ENCODE peak calls at places on chromosomes 1 and 21, in five cellular contexts. S is HepG2, O is A549, F is IMR-90, M is HCT116. R is an unnamed sample.

GRCh38 chr1:31687601-31688000 is 16.2 kb downstream of the COL16A1 start:
- DNase-seq in S (no peak), F (no peak), O (no peak), M (no peak), R (no peak)

GRCh38 chr1:87212431-87213125 is 116.1 kb upstream of the LMO4 start:
- DNase-seq in F (no peak), O (no peak), S (no peak), M (no peak), R (no peak)

GRCh38 chr1:166573199-166573598 is 266.1 kb upstream of the POGK start:
- DNase-seq in S (no peak), O (no peak), F (no peak), M (no peak), R (no peak)

GRCh38 chr1:8021676-8022266 is 4.3 kb downstream of the ERRFI1 start:
- DNase-seq in O (no peak), F (no peak), S (no peak), M (no peak), R (no peak)

GRCh38 chr1:60078182-60078581 is 4.6 kb upstream of the C1orf87 start:
- DNase-seq in M (no peak), S (no peak), O (no peak), F (no peak), R (no peak)

GRCh38 chr1:208174736-208175507 is 69.3 kb downstream of the PLXNA2 start:
- DNase-seq in O (no peak), M (no peak), F (peak; percentile 68), S (peak; percentile 66), R (no peak)

GRCh38 chr1:50661626-50662025 is 238.4 kb upstream of the DMRTA2 start:
- DNase-seq in F (peak; percentile 73), S (no peak), O (no peak), M (no peak), R (no peak)

GRCh38 chr1:36307601-36308330 is 1.6 kb downstream of the SH3D21 start:
- DNase-seq in O (no peak), F (no peak), S (no peak), M (no peak), R (no peak)

GRCh38 chr21:44931501-44932365 is 8.1 kb upstream of the SLX9 start:
- DNase-seq in O (no peak), F (no peak), M (no peak), S (no peak), R (no peak)

GRCh38 chr1:226697151-226697575 is 41.9 kb downstream of the ITPKB start:
- DNase-seq in S (no peak), F (peak; percentile 89), O (no peak), M (no peak), R (no peak)

GRCh38 chr1:16013220-16013907 is 4.5 kb downstream of the HSPB7 start:
- DNase-seq in M (peak; percentile 21), S (peak; percentile 60), O (no peak), F (peak; percentile 70), R (peak; percentile 84)

GRCh38 chr1:55893155-55893554 is 678.0 kb upstream of the USP24 start:
- DNase-seq in M (peak; percentile 53), O (peak; percentile 71), F (peak; percentile 61), S (peak; percentile 59), R (no peak)

GRCh38 chr1:225201447-225201846 is 226.4 kb downstream of the LBR start:
- DNase-seq in S (no peak), M (no peak), O (no peak), F (no peak), R (no peak)

GRCh38 chr1:183363967-183364366 is 54.2 kb downstream of the NMNAT2 start:
- DNase-seq in S (no peak), F (no peak), O (no peak), M (no peak), R (no peak)

GRCh38 chr1:67355745-67356424 is 48.2 kb downstream of the IL12RB2 start:
- DNase-seq in M (no peak), O (no peak), S (no peak), F (peak; percentile 71), R (no peak)

GRCh38 chr21:37342046-37342632 is 24.4 kb upstream of the DYRK1A start:
- DNase-seq in O (peak; percentile 9), S (no peak), M (no peak), F (no peak), R (no peak)

GRCh38 chr1:187390157-187390556 is 561.4 kb downstream of the PLA2G4A start:
- DNase-seq in F (peak; percentile 12), O (no peak), M (no peak), S (no peak), R (no peak)

GRCh38 chr1:12604114-12604874 is 13.7 kb downstream of the DHRS3 start:
- DNase-seq in O (peak; percentile 94), F (peak; percentile 99), M (peak; percentile 76), S (peak; percentile 95), R (no peak)

GRCh38 chr1:156144747-156145146 is 8.6 kb upstream of the SEMA4A start:
- DNase-seq in S (no peak), F (no peak), M (no peak), O (no peak), R (no peak)

GRCh38 chr1:151370211-151370911 is 2.1 kb downstream of the SELENBP1 start:
- DNase-seq in M (no peak), O (no peak), F (no peak), S (no peak), R (no peak)

GRCh38 chr1:116770625-116771024 is 16.4 kb downstream of the CD2 start:
- DNase-seq in O (no peak), M (no peak), F (no peak), S (no peak), R (no peak)

GRCh38 chr1:63691672-63692425 is 82.0 kb upstream of the ROR1 start:
- DNase-seq in O (peak; percentile 91), S (peak; percentile 71), M (peak; percentile 78), F (peak; percentile 94), R (no peak)

GRCh38 chr1:172951728-172952365 is 98.9 kb downstream of the TNFSF18 start:
- DNase-seq in F (peak; percentile 91), S (no peak), M (no peak), O (no peak), R (no peak)

GRCh38 chr1:219883400-219884332 is 44.7 kb downstream of the SLC30A10 start:
- DNase-seq in S (peak; percentile 76), F (no peak), O (no peak), M (no peak), R (no peak)

GRCh38 chr1:184621262-184621661 is 133.4 kb downstream of the EDEM3 start:
- DNase-seq in O (no peak), F (peak; percentile 83), S (no peak), M (no peak), R (no peak)

GRCh38 chr1:244341455-244342450 is 110.0 kb downstream of the ADSS2 start:
- DNase-seq in O (peak; percentile 73), F (no peak), S (peak; percentile 47), M (no peak), R (peak; percentile 66)

GRCh38 chr1:1683104-1683905 is 9.3 kb downstream of the SLC35E2B start:
- DNase-seq in M (no peak), O (no peak), F (no peak), S (no peak), R (no peak)

GRCh38 chr1:34926156-34926555 is 3.3 kb downstream of the DLGAP3 start:
- DNase-seq in M (no peak), S (no peak), O (no peak), F (no peak), R (peak; percentile 30)

DNA sequence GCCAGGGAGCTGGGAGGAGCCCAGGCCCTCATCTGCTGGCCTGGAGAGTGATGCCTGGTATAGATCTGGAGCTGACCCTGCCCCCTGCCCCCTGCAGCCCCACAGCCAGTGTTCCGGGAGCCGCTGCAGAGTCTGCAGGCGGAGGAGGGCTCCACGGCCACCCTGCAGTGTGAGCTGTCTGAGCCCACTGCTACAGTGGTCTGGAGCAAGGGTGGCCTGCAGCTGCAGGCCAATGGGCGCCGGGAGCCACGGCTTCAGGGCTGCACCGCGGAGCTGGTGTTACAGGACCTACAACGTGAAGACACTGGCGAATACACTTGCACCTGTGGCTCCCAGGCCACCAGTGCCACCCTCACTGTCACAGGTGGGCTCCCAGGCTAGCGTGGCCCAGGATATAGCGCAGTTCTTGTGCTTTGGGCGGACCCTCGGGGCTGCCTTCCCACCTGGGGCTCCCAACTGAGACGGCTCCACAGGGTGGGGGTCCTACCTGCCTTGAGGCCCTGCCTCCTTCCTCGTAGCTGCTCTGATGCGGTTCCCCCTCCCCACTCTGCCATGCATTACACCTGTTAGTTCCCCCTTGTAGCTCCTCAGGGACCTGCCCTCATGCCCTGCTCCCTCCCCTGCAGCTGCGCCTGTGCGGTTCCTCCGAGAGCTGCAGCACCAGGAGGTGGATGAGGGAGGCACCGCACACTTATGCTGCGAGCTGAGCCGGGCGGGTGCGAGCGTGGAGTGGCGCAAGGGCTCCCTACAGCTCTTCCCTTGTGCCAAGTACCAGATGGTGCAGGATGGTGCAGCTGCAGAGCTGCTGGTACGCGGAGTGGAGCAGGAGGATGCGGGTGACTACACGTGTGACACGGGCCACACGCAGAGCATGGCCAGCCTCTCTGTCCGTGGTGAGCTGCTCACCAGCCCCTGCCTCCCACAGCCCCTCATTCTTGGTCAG is 98.7 kb downstream of the OBSCN start:
- DNase-seq in S (no peak), M (no peak), O (no peak), F (no peak), R (no peak)
- TF ChIP-seq RAD21 in S (no peak), M (no peak), O (no peak), F (no peak), R (no peak)

GRCh38 chr1:27299385-27300252 is 22.3 kb upstream of the TMEM222 start:
- DNase-seq in M (no peak), O (peak; percentile 75), S (peak; percentile 53), F (peak; percentile 100), R (no peak)
- TF ChIP-seq RAD21 in M (no peak), O (no peak), S (no peak), F (peak; percentile 25), R (no peak)

GRCh38 chr21:42983102-42983501 is 8.7 kb downstream of the PKNOX1 start:
- DNase-seq in S (no peak), M (no peak), F (peak; percentile 57), O (no peak), R (no peak)

GRCh38 chr21:42981862-42982261 is 7.5 kb downstream of the PKNOX1 start:
- DNase-seq in M (no peak), S (no peak), F (no peak), O (no peak), R (no peak)

GRCh38 chr21:42983869-42984268 is 9.5 kb downstream of the PKNOX1 start:
- DNase-seq in M (no peak), S (no peak), F (no peak), O (no peak), R (no peak)

GRCh38 chr21:42980312-42980958 is 6.1 kb downstream of the PKNOX1 start:
- DNase-seq in F (no peak), S (no peak), O (no peak), M (no peak), R (no peak)

DNA sequence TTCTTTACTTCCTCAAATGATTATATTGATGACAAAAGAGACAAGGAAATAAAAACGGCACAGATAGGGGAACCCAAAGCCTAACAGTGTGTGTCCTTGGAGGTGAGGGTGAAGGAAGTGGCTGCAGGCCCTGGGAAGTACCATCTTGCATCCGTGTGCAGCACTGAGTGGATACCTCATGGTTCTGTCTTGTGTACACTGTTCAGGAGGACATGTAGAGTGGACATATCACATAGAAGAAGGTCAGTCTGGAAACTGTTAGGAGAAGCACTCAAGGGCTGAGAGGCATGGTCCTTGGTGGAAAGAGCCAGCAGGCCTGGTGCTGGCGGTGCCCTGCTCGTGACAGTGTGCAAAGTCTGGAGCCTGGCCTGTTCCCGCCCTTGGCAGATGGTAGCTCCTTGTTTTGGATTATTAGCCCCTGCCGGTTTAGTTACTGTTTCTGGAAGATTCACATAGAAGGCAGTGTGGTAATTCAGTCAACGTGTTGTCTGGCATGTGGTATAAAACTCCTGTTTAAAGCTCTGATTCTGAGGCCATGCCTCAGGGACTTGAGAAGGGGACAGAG is 6.7 kb downstream of the PKNOX1 start:
- DNase-seq in S (no peak), F (no peak), M (no peak), O (no peak), R (no peak)
- TF ChIP-seq RAD21 in S (no peak), F (no peak), M (no peak), O (no peak), R (no peak)

GRCh38 chr1:17711962-17712361 is 43.2 kb upstream of the ACTL8 start:
- DNase-seq in O (no peak), M (no peak), S (no peak), F (no peak), R (no peak)
- TF ChIP-seq RAD21 in O (no peak), M (no peak), S (no peak), F (no peak), R (no peak)